ENCODE peak calls at places on chromosomes 16 and 17, in seven cellular contexts. H, B, Y, X, N, S and L are unnamed samples. For H3K27me3, the result is how much of the 10 kb centered on the place peaks cover.

GRCh38 chr17:61803796-61804195 is 59.5 kb downstream of the BRIP1 start:
- DNase-seq in X (no peak), H (no peak), N (no peak), B (no peak), Y (no peak), S (no peak), L (no peak)

GRCh38 chr16:26348095-26348494 is 656.3 kb downstream of the HS3ST4 start:
- DNase-seq in Y (no peak), X (no peak), S (no peak), N (no peak), H (no peak), B (no peak), L (no peak)

GRCh38 chr17:45302649-45303173 is 14.1 kb downstream of the MAP3K14 start:
- DNase-seq in X (peak), B (no peak), Y (no peak), N (no peak), H (peak), S (peak), L (no peak)

GRCh38 chr17:63126607-63127006 is 160.6 kb downstream of the TANC2 start:
- DNase-seq in S (no peak), X (no peak), H (no peak), B (no peak), Y (no peak), N (no peak), L (no peak)

GRCh38 chr16:87201052-87201451 is 116.1 kb downstream of the C16orf95 start:
- DNase-seq in H (peak), Y (peak), S (peak), X (no peak), N (peak), B (peak), L (no peak)

GRCh38 chr16:70573451-70574121 is 50.0 kb downstream of the SF3B3 start:
- DNase-seq in X (peak), H (peak), S (no peak), N (peak), Y (no peak), B (no peak), L (no peak)

GRCh38 chr17:76238847-76239537 is 1.3 kb downstream of the RNF157 start:
- DNase-seq in N (no peak), B (no peak), H (no peak), S (no peak), X (peak), Y (no peak), L (no peak)

GRCh38 chr17:55722016-55722706 is 503 bp downstream of the TMEM100 start:
- DNase-seq in H (peak), B (no peak), N (no peak), S (no peak), Y (no peak), X (no peak), L (no peak)

GRCh38 chr16:89864421-89864820 is 9.0 kb upstream of the TCF25 start:
- DNase-seq in S (no peak), X (no peak), N (no peak), Y (no peak), B (no peak), H (no peak), L (no peak)

GRCh38 chr17:20987511-20987910 is 55.3 kb downstream of the USP22 start:
- DNase-seq in B (no peak), H (no peak), N (no peak), X (no peak), Y (no peak), S (no peak), L (no peak)

GRCh38 chr16:21645261-21645721 is 7.1 kb downstream of the IGSF6 start:
- DNase-seq in N (no peak), H (no peak), S (no peak), Y (no peak), B (no peak), X (no peak), L (no peak)

GRCh38 chr16:746637-747036 is 5.8 kb upstream of the CIAO3 start:
- DNase-seq in X (no peak), B (no peak), N (no peak), Y (no peak), H (no peak), S (no peak), L (no peak)

GRCh38 chr16:275041-275621 is 613 bp downstream of the RGS11 start:
- DNase-seq in N (no peak), B (no peak), H (no peak), Y (peak), S (no peak), X (peak), L (peak)

GRCh38 chr16:8850279-8850885 is 18.4 kb downstream of the CARHSP1 start:
- DNase-seq in X (no peak), S (peak), B (peak), N (no peak), H (peak), Y (no peak), L (no peak)

GRCh38 chr16:2244301-2244700 is 7.1 kb downstream of the ECI1 start:
- DNase-seq in N (no peak), H (no peak), B (no peak), S (no peak), X (peak), Y (peak), L (peak)

GRCh38 chr16:53043986-53044571 is 8.6 kb downstream of the CHD9NB start:
- DNase-seq in S (no peak), X (peak), Y (peak), H (no peak), B (no peak), N (no peak), L (no peak)

GRCh38 chr17:17841620-17842025 is 4.8 kb upstream of the SREBF1 start:
- DNase-seq in H (no peak), Y (peak), X (no peak), B (peak), S (no peak), N (no peak), L (no peak)

GRCh38 chr16:79690159-79690558 is 89.6 kb upstream of the MAF start:
- DNase-seq in H (no peak), N (no peak), Y (no peak), B (no peak), S (no peak), X (no peak), L (no peak)

GRCh38 chr16:1610071-1610840 is 1.6 kb downstream of the IFT140 start:
- DNase-seq in Y (peak), X (peak), S (peak), B (peak), N (peak), H (peak), L (peak)

GRCh38 chr17:7644768-7645167 is 6.0 kb upstream of the ATP1B2 start:
- DNase-seq in Y (no peak), B (no peak), H (no peak), N (no peak), S (no peak), X (no peak), L (no peak)

GRCh38 chr16:2325181-2325580 is 15.3 kb downstream of the ABCA3 start:
- DNase-seq in Y (no peak), H (no peak), N (no peak), B (no peak), S (no peak), X (no peak), L (no peak)

GRCh38 chr16:56041556-56042140 is 149.6 kb upstream of the GNAO1 start:
- DNase-seq in B (no peak), Y (peak), H (no peak), N (no peak), S (no peak), X (peak), L (peak)

GRCh38 chr17:78484300-78485159 is 92.7 kb downstream of the DNAH17 start:
- DNase-seq in X (peak), Y (no peak), B (no peak), N (no peak), H (peak), S (no peak), L (no peak)

GRCh38 chr16:65666132-65666869 is 544.4 kb upstream of the CDH11 start:
- DNase-seq in S (no peak), H (no peak), X (peak), Y (no peak), N (no peak), B (no peak), L (no peak)

GRCh38 chr17:40350410-40351184 is 13.9 kb downstream of the GJD3 start:
- DNase-seq in N (no peak), Y (no peak), H (peak), B (no peak), S (no peak), X (peak), L (peak)

GRCh38 chr16:67269766-67270165 is 9.6 kb upstream of the PLEKHG4 start:
- DNase-seq in X (peak), N (no peak), B (no peak), S (no peak), Y (no peak), H (peak), L (no peak)

GRCh38 chr17:44775136-44775837 is 16.5 kb downstream of the ADAM11 start:
- DNase-seq in Y (peak), X (peak), N (peak), S (no peak), H (peak), B (peak), L (peak)

GRCh38 chr17:77602062-77602746 is 356.3 kb upstream of the TNRC6C start:
- DNase-seq in S (peak), X (no peak), H (peak), B (peak), N (no peak), Y (peak), L (no peak)

GRCh38 chr16:1788708-1789100 is 4.8 kb downstream of the IGFALS start:
- DNase-seq in H (no peak), B (peak), X (no peak), N (no peak), S (peak), Y (no peak), L (peak)

GRCh38 chr17:76740329-76741118 is 2.6 kb downstream of the MFSD11 start:
- DNase-seq in H (no peak), B (no peak), N (no peak), Y (no peak), X (no peak), S (no peak), L (no peak)

GRCh38 chr16:25966172-25967097 is 274.7 kb downstream of the HS3ST4 start:
- DNase-seq in B (no peak), N (no peak), H (no peak), X (no peak), Y (no peak), S (no peak), L (no peak)

GRCh38 chr17:64736804-64737492 is 74.8 kb upstream of the SMURF2 start:
- DNase-seq in H (peak), Y (no peak), N (peak), S (no peak), B (no peak), X (peak), L (peak)

GRCh38 chr17:17934796-17935195 is 37.4 kb downstream of the TOM1L2 start:
- DNase-seq in S (no peak), B (no peak), X (no peak), Y (no peak), N (no peak), H (no peak), L (no peak)

GRCh38 chr17:2855063-2855600 is 58.9 kb downstream of the RAP1GAP2 start:
- DNase-seq in S (no peak), B (no peak), H (no peak), Y (no peak), X (peak), N (no peak), L (no peak)
- H3K27me3 ChIP-seq in S (under half), B (under half), H (under half), Y (under half), X (under half), N (under half), L (under half)

GRCh38 chr17:47869114-47869513 is 18.2 kb upstream of the SP6 start:
- DNase-seq in X (peak), S (no peak), Y (no peak), N (no peak), H (no peak), B (no peak), L (no peak)
- H3K27me3 ChIP-seq in X (half or more), S (under half), Y (under half), N (under half), H (under half), B (under half), L (half or more)

GRCh38 chr17:66583112-66583748 is 251.7 kb upstream of the CACNG5 start:
- DNase-seq in B (no peak), H (no peak), S (no peak), N (no peak), X (no peak), Y (no peak), L (no peak)
- H3K27me3 ChIP-seq in B (under half), H (under half), S (under half), N (under half), X (under half), Y (under half), L (under half)

GRCh38 chr17:48997103-48997826 is at the start of gene IGF2BP1:
- DNase-seq in Y (no peak), H (peak), N (no peak), B (no peak), S (no peak), X (peak), L (peak)
- H3K27me3 ChIP-seq in Y (half or more), H (under half), N (under half), B (under half), S (half or more), X (under half), L (half or more)

GRCh38 chr17:43382776-43383175 is 16.0 kb upstream of the ARL4D start:
- DNase-seq in Y (no peak), S (no peak), B (no peak), H (no peak), X (no peak), N (no peak), L (no peak)
- H3K27me3 ChIP-seq in Y (under half), S (under half), B (under half), H (under half), X (under half), N (under half), L (under half)